ENCODE peak calls at places on chromosomes 2 and 18, in five cellular contexts. S is A549, P is HepG2, M is GM12878, B is K562. V is an unnamed sample.
A peak's percentile ranks its signal among the peaks of the same experiment; 100 is the strongest.

GRCh38 chr18:7856733-7857132 is 289.6 kb downstream of the PTPRM start:
- DNase-seq in P (peak; percentile 73), B (no peak), S (no peak), M (no peak), V (no peak)

GRCh38 chr2:241891315-241891987 is 21.9 kb downstream of the RTP5 start:
- DNase-seq in B (no peak), M (no peak), P (no peak), S (no peak), V (no peak)

GRCh38 chr18:44594779-44595467 is 85.8 kb upstream of the SETBP1 start:
- DNase-seq in M (no peak), S (no peak), B (no peak), P (no peak), V (no peak)

GRCh38 chr2:166891727-166892126 is 3.4 kb downstream of the XIRP2 start:
- DNase-seq in M (no peak), B (no peak), P (no peak), S (no peak), V (no peak)

GRCh38 chr18:59566507-59566906 is 130.7 kb downstream of the CCBE1 start:
- DNase-seq in B (no peak), P (no peak), S (no peak), M (no peak), V (no peak)

GRCh38 chr2:166881177-166881576 is 7.1 kb upstream of the XIRP2 start:
- DNase-seq in B (no peak), M (no peak), S (no peak), P (no peak), V (no peak)

GRCh38 chr18:22346968-22347611 is 70.6 kb downstream of the CTAGE1 start:
- DNase-seq in P (peak; percentile 5), M (no peak), B (peak; percentile 19), S (no peak), V (peak; percentile 66)

GRCh38 chr2:227207573-227207972 is 43.1 kb downstream of the COL4A3 start:
- DNase-seq in B (no peak), S (no peak), M (no peak), P (no peak), V (no peak)

GRCh38 chr2:27096748-27097297 is 10.3 kb downstream of the KHK start:
- DNase-seq in B (no peak), P (no peak), S (no peak), M (no peak), V (no peak)

GRCh38 chr18:8808001-8808400 is 102.6 kb downstream of the MTCL1 start:
- DNase-seq in B (no peak), P (no peak), M (no peak), S (no peak), V (no peak)

GRCh38 chr18:9825571-9826073 is 60.2 kb upstream of the TXNDC2 start:
- DNase-seq in S (peak; percentile 65), M (no peak), P (peak; percentile 47), B (peak; percentile 81), V (no peak)

GRCh38 chr2:68716948-68717661 is 17.5 kb upstream of the ARHGAP25 start:
- DNase-seq in S (no peak), P (no peak), M (no peak), B (no peak), V (no peak)

GRCh38 chr2:174752403-174753037 is 11.8 kb downstream of the CHRNA1 start:
- DNase-seq in S (no peak), P (no peak), M (peak; percentile 64), B (no peak), V (no peak)

GRCh38 chr18:45954070-45954712 is 12.9 kb downstream of the EPG5 start:
- DNase-seq in B (no peak), M (no peak), P (no peak), S (no peak), V (no peak)

GRCh38 chr2:7835693-7836680 is 845.9 kb upstream of the ID2 start:
- DNase-seq in S (no peak), B (no peak), M (peak; percentile 64), P (peak; percentile 65), V (no peak)

GRCh38 chr2:39128919-39129391 is 8.1 kb upstream of the SOS1 start:
- DNase-seq in S (no peak), M (peak; percentile 74), P (peak; percentile 70), B (no peak), V (no peak)
- TF ChIP-seq ESRRA in S (no peak), M (no peak), P (no peak), B (no peak), V (no peak)

DNA sequence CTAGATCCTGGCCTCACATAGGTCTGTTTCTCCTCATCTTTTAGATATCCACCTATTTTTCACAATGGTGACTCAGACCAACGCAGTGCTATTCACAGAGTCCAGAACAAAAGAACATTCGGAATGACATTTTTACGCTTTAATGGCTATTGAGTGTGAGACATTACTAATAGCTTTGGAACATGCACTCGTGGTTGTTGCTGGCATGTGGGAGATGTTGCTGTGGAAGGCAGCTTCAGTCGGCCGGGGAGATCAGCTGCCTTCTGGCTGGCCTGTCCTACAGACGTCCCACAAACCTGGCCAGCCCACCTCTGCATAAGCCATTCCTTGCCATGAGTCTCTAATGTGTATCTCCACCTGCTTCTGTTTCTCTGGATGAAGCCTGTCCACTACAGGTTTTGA is 3.4 kb downstream of the MBP start:
- DNase-seq in M (no peak), P (no peak), S (no peak), B (no peak), V (no peak)
- TF ChIP-seq MAX in M (no peak), P (no peak), S (no peak), B (no peak), V (no peak)

DNA sequence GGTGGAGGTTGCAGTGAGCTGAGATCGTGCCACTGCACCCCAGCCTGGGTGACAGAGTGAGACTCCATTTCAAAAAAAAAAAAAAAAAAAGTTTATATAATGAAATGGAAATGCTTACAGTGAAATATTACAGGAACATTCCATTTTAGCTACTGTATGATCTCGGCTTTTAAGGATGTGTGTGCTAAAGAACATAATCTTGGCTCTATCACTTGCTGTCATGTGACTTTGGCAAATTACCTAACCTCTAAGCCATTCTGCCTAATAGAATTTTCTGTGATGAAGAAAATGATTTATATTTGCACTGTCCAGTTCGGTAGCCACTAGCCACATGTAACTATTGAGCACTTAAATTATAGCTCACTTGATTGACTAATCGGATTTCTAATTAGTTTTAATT is 36.3 kb downstream of the SMAD4 start:
- DNase-seq in S (no peak), M (no peak), P (no peak), B (no peak), V (no peak)
- TF ChIP-seq ESRRA in S (no peak), M (no peak), P (no peak), B (no peak), V (no peak)

GRCh38 chr2:164522561-164522981 is 98.7 kb downstream of the GRB14 start:
- DNase-seq in S (no peak), M (no peak), P (no peak), B (no peak), V (no peak)

GRCh38 chr2:164523726-164524125 is 97.6 kb downstream of the GRB14 start:
- DNase-seq in P (no peak), S (no peak), M (no peak), B (no peak), V (no peak)

DNA sequence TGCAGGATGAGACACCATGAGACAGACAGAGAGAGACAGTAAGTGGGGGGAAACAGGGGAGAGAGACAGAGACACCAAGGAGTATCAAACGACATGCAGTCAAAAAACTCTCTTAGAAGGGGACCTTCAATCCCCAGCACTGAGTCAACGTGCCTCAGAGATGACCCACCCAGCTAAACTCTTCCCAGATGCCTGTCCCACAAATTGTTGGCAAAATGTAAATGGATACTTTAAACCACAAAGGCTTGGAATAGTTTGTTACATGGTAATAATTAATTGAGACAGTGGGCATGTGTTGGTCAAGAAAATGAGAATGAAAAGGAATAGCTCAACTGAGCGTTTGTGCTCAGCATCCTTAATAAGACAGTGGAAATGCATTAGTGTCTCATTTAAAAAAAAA is 98.3 kb downstream of the GRB14 start:
- DNase-seq in S (no peak), B (no peak), M (no peak), P (no peak), V (no peak)
- TF ChIP-seq MAX in S (no peak), B (no peak), M (no peak), P (no peak), V (no peak)

DNA sequence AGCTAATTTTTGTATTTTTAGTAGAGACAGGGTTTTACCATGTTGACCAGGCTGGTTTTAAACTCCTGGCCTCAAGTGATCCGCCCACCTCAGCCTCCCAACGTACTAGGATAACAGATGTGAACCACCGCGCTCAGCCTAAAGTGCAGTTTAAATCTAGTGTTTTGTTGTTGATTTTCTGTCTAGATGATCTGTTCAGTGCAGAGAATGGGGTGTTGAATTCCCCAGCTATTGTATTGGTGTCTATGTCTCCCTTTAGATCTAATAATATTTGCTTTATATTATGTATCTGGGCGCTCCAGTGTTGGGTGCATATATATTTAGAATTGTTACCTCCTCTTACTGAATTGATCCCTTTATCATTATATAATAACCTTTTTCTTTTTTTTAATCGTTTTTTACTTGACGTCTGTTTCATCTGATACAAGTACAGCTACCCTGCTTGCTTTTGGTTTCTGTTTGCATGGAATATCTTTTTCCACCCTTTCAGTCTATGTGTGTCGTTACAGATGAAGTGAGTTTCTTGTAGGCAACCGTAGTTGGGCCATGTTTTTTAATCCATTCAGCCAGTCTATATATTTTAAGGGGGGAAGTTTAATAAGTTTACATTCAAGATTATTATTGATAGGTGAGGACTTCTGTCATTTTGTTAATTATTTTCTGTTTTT is 34.3 kb downstream of the GALM start:
- DNase-seq in S (no peak), B (no peak), P (no peak), M (no peak), V (no peak)
- TF ChIP-seq ESRRA in S (no peak), B (no peak), P (no peak), M (no peak), V (no peak)

GRCh38 chr18:41858761-41859555 is 96.1 kb upstream of the PIK3C3 start:
- DNase-seq in S (no peak), M (no peak), P (no peak), B (no peak), V (no peak)

GRCh38 chr18:41850781-41851180 is 104.3 kb upstream of the PIK3C3 start:
- DNase-seq in S (no peak), P (no peak), M (no peak), B (no peak), V (no peak)

GRCh38 chr18:41849632-41850031 is 105.4 kb upstream of the PIK3C3 start:
- DNase-seq in M (no peak), B (no peak), P (no peak), S (no peak), V (no peak)

DNA sequence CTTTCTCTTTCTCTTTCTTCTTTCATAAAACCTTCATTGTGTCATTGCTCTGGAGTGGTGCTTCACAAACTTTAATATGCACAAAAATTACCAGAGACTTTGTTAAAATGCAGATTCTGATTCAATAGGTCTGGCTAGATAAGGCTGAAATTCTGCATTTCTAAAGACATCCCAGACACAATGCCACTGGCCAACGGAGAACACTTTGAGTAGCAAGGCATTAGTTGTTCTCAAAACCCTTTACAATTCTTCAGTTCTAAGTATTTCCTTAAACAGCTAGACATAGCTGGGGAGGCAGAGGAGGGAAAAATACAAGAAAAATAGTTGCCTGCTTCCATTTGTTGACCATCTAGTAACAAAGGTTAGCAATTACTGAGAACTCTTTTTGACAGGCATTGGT is 101.8 kb upstream of the PIK3C3 start:
- DNase-seq in P (no peak), B (no peak), S (no peak), M (no peak), V (no peak)
- TF ChIP-seq MAX in P (no peak), B (no peak), S (no peak), M (no peak), V (no peak)

GRCh38 chr2:171957061-171957460 is 34.8 kb downstream of the HAT1 start:
- DNase-seq in S (no peak), M (no peak), P (peak; percentile 24), B (no peak), V (no peak)
- TF ChIP-seq ESRRA in S (no peak), M (no peak), P (no peak), B (no peak), V (no peak)